ENCODE peak calls at places on chromosomes 3 and 15, in ten cellular contexts. W is uterus, M is A549, V is psoas muscle, P is sigmoid colon, R is stomach, F is heart left ventricle, E is PC-9, G is prostate gland, S is right atrium auricular region. Z is an unnamed sample.

GRCh38 chr3:47854267-47854666 is 51.3 kb downstream of the DHX30 start:
- DNase-seq in W (no peak), M (no peak), V (no peak), P (no peak), R (no peak), F (no peak), E (no peak), G (no peak), S (no peak), Z (no peak)

GRCh38 chr15:26132786-26133185 is 269.7 kb upstream of the ATP10A start:
- DNase-seq in W (no peak), M (no peak), V (no peak), P (no peak), R (no peak), F (no peak), E (no peak), G (no peak), S (no peak), Z (no peak)

GRCh38 chr3:127101411-127102067 is 91.4 kb upstream of the PRR23E start:
- DNase-seq in W (no peak), M (no peak), V (no peak), P (no peak), R (no peak), F (no peak), E (no peak), G (no peak), S (no peak), Z (no peak)

GRCh38 chr3:19147905-19148767 is at the start of gene KCNH8:
- DNase-seq in W (peak; percentile 14), M (peak; percentile 3), V (no peak), P (no peak), R (peak; percentile 31), F (no peak), E (no peak), G (peak; percentile 41), S (no peak), Z (peak; percentile 42)

GRCh38 chr3:140686948-140687347 is 9.1 kb downstream of the TRIM42 start:
- DNase-seq in W (no peak), M (no peak), V (no peak), P (no peak), R (no peak), F (no peak), E (no peak), G (no peak), S (no peak), Z (no peak)

GRCh38 chr3:32176989-32177701 is 61.3 kb upstream of the CMTM8 start:
- DNase-seq in W (no peak), M (peak; percentile 32), V (no peak), P (no peak), R (peak; percentile 42), F (no peak), E (peak; percentile 62), G (peak; percentile 37), S (no peak), Z (peak; percentile 73)

GRCh38 chr3:128727996-128728395 is 2.0 kb downstream of the RAB7A start:
- DNase-seq in W (no peak), M (no peak), V (no peak), P (no peak), R (no peak), F (no peak), E (peak; percentile 35), G (no peak), S (no peak), Z (no peak)

GRCh38 chr3:59809750-59810444 is 760.1 kb upstream of the CFAP20DC start:
- DNase-seq in W (no peak), M (peak; percentile 18), V (no peak), P (no peak), R (no peak), F (no peak), E (no peak), G (no peak), S (no peak), Z (no peak)

GRCh38 chr3:18439281-18439680 is 14.1 kb upstream of the SATB1 start:
- DNase-seq in W (no peak), M (no peak), V (no peak), P (no peak), R (no peak), F (no peak), E (no peak), G (no peak), S (no peak), Z (no peak)

GRCh38 chr3:45964139-45964538 is 20.9 kb downstream of the CXCR6 start:
- DNase-seq in W (no peak), M (no peak), V (no peak), P (no peak), R (no peak), F (no peak), E (no peak), G (no peak), S (no peak), Z (no peak)

GRCh38 chr15:101314726-101315125 is 19.7 kb upstream of the SNRPA1 start:
- DNase-seq in W (peak; percentile 6), M (no peak), V (no peak), P (no peak), R (no peak), F (no peak), E (no peak), G (no peak), S (no peak), Z (no peak)

GRCh38 chr15:23616536-23616935 is 31.1 kb downstream of the MAGEL2 start:
- DNase-seq in W (no peak), M (peak; percentile 8), V (no peak), P (no peak), R (no peak), F (no peak), E (no peak), G (no peak), S (no peak), Z (no peak)

GRCh38 chr3:51982352-51982837 is 940 bp upstream of the ACY1 start:
- DNase-seq in W (no peak), M (peak; percentile 95), V (peak; percentile 46), P (no peak), R (peak; percentile 66), F (no peak), E (peak; percentile 74), G (no peak), S (no peak), Z (peak; percentile 83)

GRCh38 chr15:77021803-77022381 is 27.0 kb downstream of the PSTPIP1 start:
- DNase-seq in W (no peak), M (no peak), V (no peak), P (no peak), R (no peak), F (peak; percentile 28), E (no peak), G (no peak), S (no peak), Z (no peak)

GRCh38 chr15:38459480-38459879 is 5.6 kb downstream of the FAM98B start:
- DNase-seq in W (no peak), M (no peak), V (no peak), P (no peak), R (no peak), F (no peak), E (no peak), G (no peak), S (no peak), Z (no peak)

GRCh38 chr15:38453971-38454686 is at the start of gene FAM98B:
- DNase-seq in W (peak; percentile 89), M (peak; percentile 65), V (peak; percentile 88), P (peak; percentile 93), R (peak; percentile 92), F (peak; percentile 91), E (peak; percentile 70), G (peak; percentile 78), S (peak; percentile 91), Z (peak; percentile 92)

GRCh38 chr15:38458646-38459045 is 4.7 kb downstream of the FAM98B start:
- DNase-seq in W (no peak), M (no peak), V (no peak), P (no peak), R (no peak), F (no peak), E (no peak), G (no peak), S (no peak), Z (no peak)

GRCh38 chr15:38454687-38455071 is 752 bp downstream of the FAM98B start:
- DNase-seq in W (no peak), M (no peak), V (no peak), P (no peak), R (no peak), F (no peak), E (no peak), G (no peak), S (no peak), Z (no peak)

DNA sequence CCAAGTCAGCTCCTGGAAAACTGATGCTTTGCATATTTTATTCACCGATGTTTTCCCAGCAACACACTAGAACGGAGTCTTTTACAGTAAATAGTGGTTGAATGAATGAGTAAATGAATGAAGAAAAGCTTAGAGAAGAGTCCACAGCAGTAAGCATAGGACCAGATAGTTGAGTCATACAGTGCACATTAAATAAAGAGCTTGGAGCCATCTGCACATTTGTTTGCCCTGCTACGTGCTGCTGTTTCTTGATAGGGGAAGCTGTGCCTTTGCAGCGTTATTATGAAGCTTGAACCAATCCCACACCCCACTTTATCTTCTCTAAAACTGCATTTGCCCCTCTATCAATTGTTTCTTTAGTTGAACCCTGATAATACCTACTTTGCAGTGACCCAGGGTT is 1.2 kb downstream of the FAM98B start:
- DNase-seq in W (no peak), M (no peak), V (no peak), P (no peak), R (no peak), F (no peak), E (no peak), G (no peak), S (no peak), Z (no peak)
- H3K27ac ChIP-seq in W (no peak overlapping the region), M (no peak overlapping the region), V (no peak overlapping the region), P (peak overlapping the region; percentile 94), R (peak overlapping the region; percentile 91), F (no peak overlapping the region), E (peak overlapping the region; percentile 71), G (peak overlapping the region; percentile 93), S (peak overlapping the region; percentile 92), Z (peak overlapping the region; percentile 86)

DNA sequence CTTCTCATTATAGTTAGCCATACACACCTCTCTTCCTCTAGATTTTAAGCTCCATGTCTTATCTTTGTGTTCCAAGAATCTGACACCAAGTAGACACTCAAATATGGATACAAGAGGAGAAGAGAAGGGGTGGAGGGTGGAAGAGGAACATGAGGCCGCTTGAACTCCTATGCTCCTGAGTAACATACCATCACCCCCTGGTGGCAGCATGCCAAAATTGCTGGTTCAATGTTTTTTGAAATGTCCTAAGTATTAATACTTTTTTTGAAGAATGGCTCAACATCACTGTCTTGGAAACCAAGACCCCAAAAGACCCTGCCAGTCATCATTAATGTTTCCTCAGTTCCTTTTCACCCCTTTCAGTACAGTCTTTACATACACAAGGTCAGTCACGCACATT is 71.8 kb upstream of the HACD2 start:
- DNase-seq in W (no peak), M (no peak), V (no peak), P (no peak), R (no peak), F (no peak), E (no peak), G (no peak), S (no peak), Z (no peak)
- TF ChIP-seq CTCF in W (no peak), M (peak; percentile 8), V (peak; percentile 8), P (no peak), R (no peak), F (no peak), E (no peak), G (no peak), S (no peak), Z (no peak)

GRCh38 chr15:73320619-73321180 is 48.1 kb downstream of the HCN4 start:
- DNase-seq in W (no peak), M (no peak), V (no peak), P (peak; percentile 26), R (no peak), F (no peak), E (no peak), G (no peak), S (no peak), Z (no peak)
- H3K27ac ChIP-seq in W (no peak overlapping the region), M (no peak overlapping the region), V (no peak overlapping the region), P (no peak overlapping the region), R (no peak overlapping the region), F (no peak overlapping the region), E (no peak overlapping the region), G (no peak overlapping the region), S (no peak overlapping the region), Z (no peak overlapping the region)

GRCh38 chr3:149658444-149659172 is 783 bp upstream of the WWTR1 start:
- DNase-seq in W (peak; percentile 78), M (peak; percentile 71), V (peak; percentile 77), P (peak; percentile 96), R (peak; percentile 70), F (peak; percentile 89), E (peak; percentile 71), G (peak; percentile 81), S (peak; percentile 88), Z (peak; percentile 53)
- TF ChIP-seq CTCF in W (peak; percentile 10), M (no peak), V (peak; percentile 24), P (no peak), R (no peak), F (peak; percentile 39), E (no peak), G (no peak), S (peak; percentile 59), Z (no peak)

Z was measured in colonic mucosa.